ENCODE peak calls at places on chromosomes 1 and 21, in ten cellular contexts. One of them, this sample, is unnamed.
A peak's percentile ranks its signal among the peaks of the same experiment; 100 is the strongest.

GRCh38 chr1:223831755-223832636 is 13.8 kb downstream of the TP53BP2 start:
- DNase-seq in NCI-H1694 treated with DMSO at 0.1 percent for 48 hours: no peak
- DNase-seq in pancreas: no peak
- DNase-seq in choroid plexus epithelial cell: peak; percentile 63
- DNase-seq in activated T-cell treated with anti-CD3 and anti-CD28 coated beads for 48 hours: no peak
- DNase-seq in EH: peak; percentile 84
- DNase-seq in RWPE2: no peak
- DNase-seq in type B pancreatic cell: no peak
- DNase-seq in heart left ventricle: no peak
- DNase-seq in memory B cell: no peak
- DNase-seq in this sample: no peak

GRCh38 chr1:209045326-209046057 is 538.0 kb upstream of the CAMK1G start:
- DNase-seq in NCI-H1694 treated with DMSO at 0.1 percent for 48 hours: no peak
- DNase-seq in pancreas: no peak
- DNase-seq in choroid plexus epithelial cell: no peak
- DNase-seq in activated T-cell treated with anti-CD3 and anti-CD28 coated beads for 48 hours: no peak
- DNase-seq in EH: peak; percentile 45
- DNase-seq in RWPE2: no peak
- DNase-seq in type B pancreatic cell: no peak
- DNase-seq in heart left ventricle: no peak
- DNase-seq in memory B cell: no peak
- DNase-seq in this sample: no peak

GRCh38 chr1:99650021-99650420 is 4.1 kb downstream of the PALMD start:
- DNase-seq in NCI-H1694 treated with DMSO at 0.1 percent for 48 hours: no peak
- DNase-seq in pancreas: no peak
- DNase-seq in choroid plexus epithelial cell: peak; percentile 54
- DNase-seq in activated T-cell treated with anti-CD3 and anti-CD28 coated beads for 48 hours: no peak
- DNase-seq in EH: no peak
- DNase-seq in RWPE2: no peak
- DNase-seq in type B pancreatic cell: no peak
- DNase-seq in heart left ventricle: no peak
- DNase-seq in memory B cell: no peak
- DNase-seq in this sample: no peak

GRCh38 chr1:95208876-95209275 is 25.1 kb upstream of the RWDD3 start:
- DNase-seq in NCI-H1694 treated with DMSO at 0.1 percent for 48 hours: no peak
- DNase-seq in pancreas: no peak
- DNase-seq in choroid plexus epithelial cell: no peak
- DNase-seq in activated T-cell treated with anti-CD3 and anti-CD28 coated beads for 48 hours: no peak
- DNase-seq in EH: no peak
- DNase-seq in RWPE2: no peak
- DNase-seq in type B pancreatic cell: no peak
- DNase-seq in heart left ventricle: no peak
- DNase-seq in memory B cell: no peak
- DNase-seq in this sample: no peak

GRCh38 chr21:25171438-25171837 is 435.8 kb downstream of the MRPL39 start:
- DNase-seq in NCI-H1694 treated with DMSO at 0.1 percent for 48 hours: no peak
- DNase-seq in pancreas: no peak
- DNase-seq in choroid plexus epithelial cell: peak; percentile 4
- DNase-seq in activated T-cell treated with anti-CD3 and anti-CD28 coated beads for 48 hours: no peak
- DNase-seq in EH: peak; percentile 35
- DNase-seq in RWPE2: no peak
- DNase-seq in type B pancreatic cell: no peak
- DNase-seq in heart left ventricle: no peak
- DNase-seq in memory B cell: no peak
- DNase-seq in this sample: no peak

GRCh38 chr1:59367269-59368006 is 70.5 kb downstream of the FGGY start:
- DNase-seq in NCI-H1694 treated with DMSO at 0.1 percent for 48 hours: no peak
- DNase-seq in pancreas: no peak
- DNase-seq in choroid plexus epithelial cell: peak; percentile 97
- DNase-seq in activated T-cell treated with anti-CD3 and anti-CD28 coated beads for 48 hours: no peak
- DNase-seq in EH: peak; percentile 93
- DNase-seq in RWPE2: peak; percentile 63
- DNase-seq in type B pancreatic cell: no peak
- DNase-seq in heart left ventricle: peak; percentile 65
- DNase-seq in memory B cell: no peak
- DNase-seq in this sample: no peak

GRCh38 chr1:11930571-11931445 is 3.7 kb upstream of the PLOD1 start:
- DNase-seq in NCI-H1694 treated with DMSO at 0.1 percent for 48 hours: no peak
- DNase-seq in pancreas: peak; percentile 73
- DNase-seq in choroid plexus epithelial cell: no peak
- DNase-seq in activated T-cell treated with anti-CD3 and anti-CD28 coated beads for 48 hours: no peak
- DNase-seq in EH: peak; percentile 82
- DNase-seq in RWPE2: no peak
- DNase-seq in type B pancreatic cell: no peak
- DNase-seq in heart left ventricle: no peak
- DNase-seq in memory B cell: no peak
- DNase-seq in this sample: no peak

GRCh38 chr1:41387667-41388091 is 26.4 kb downstream of the FOXO6 start:
- DNase-seq in NCI-H1694 treated with DMSO at 0.1 percent for 48 hours: peak; percentile 45
- DNase-seq in pancreas: peak; percentile 85
- DNase-seq in choroid plexus epithelial cell: peak; percentile 49
- DNase-seq in activated T-cell treated with anti-CD3 and anti-CD28 coated beads for 48 hours: no peak
- DNase-seq in EH: peak; percentile 70
- DNase-seq in RWPE2: no peak
- DNase-seq in type B pancreatic cell: no peak
- DNase-seq in heart left ventricle: peak; percentile 90
- DNase-seq in memory B cell: no peak
- DNase-seq in this sample: no peak

GRCh38 chr1:30420519-30421050 is 302.8 kb downstream of the MATN1 start:
- DNase-seq in NCI-H1694 treated with DMSO at 0.1 percent for 48 hours: no peak
- DNase-seq in pancreas: no peak
- DNase-seq in choroid plexus epithelial cell: no peak
- DNase-seq in activated T-cell treated with anti-CD3 and anti-CD28 coated beads for 48 hours: no peak
- DNase-seq in EH: no peak
- DNase-seq in RWPE2: peak; percentile 11
- DNase-seq in type B pancreatic cell: peak; percentile 29
- DNase-seq in heart left ventricle: no peak
- DNase-seq in memory B cell: no peak
- DNase-seq in this sample: no peak

GRCh38 chr1:17875171-17875881 is 120.2 kb downstream of the ACTL8 start:
- DNase-seq in NCI-H1694 treated with DMSO at 0.1 percent for 48 hours: no peak
- DNase-seq in pancreas: peak; percentile 20
- DNase-seq in choroid plexus epithelial cell: peak; percentile 31
- DNase-seq in activated T-cell treated with anti-CD3 and anti-CD28 coated beads for 48 hours: no peak
- DNase-seq in EH: peak; percentile 80
- DNase-seq in RWPE2: peak; percentile 27
- DNase-seq in type B pancreatic cell: no peak
- DNase-seq in heart left ventricle: no peak
- DNase-seq in memory B cell: no peak
- DNase-seq in this sample: no peak

GRCh38 chr1:11216074-11216473 is 26.9 kb downstream of the ANGPTL7 start:
- DNase-seq in NCI-H1694 treated with DMSO at 0.1 percent for 48 hours: no peak
- DNase-seq in pancreas: no peak
- DNase-seq in choroid plexus epithelial cell: no peak
- DNase-seq in activated T-cell treated with anti-CD3 and anti-CD28 coated beads for 48 hours: no peak
- DNase-seq in EH: no peak
- DNase-seq in RWPE2: no peak
- DNase-seq in type B pancreatic cell: no peak
- DNase-seq in heart left ventricle: no peak
- DNase-seq in memory B cell: no peak
- DNase-seq in this sample: no peak

GRCh38 chr21:45494851-45495680 is 47.2 kb downstream of the SLC19A1 start:
- DNase-seq in NCI-H1694 treated with DMSO at 0.1 percent for 48 hours: no peak
- DNase-seq in pancreas: no peak
- DNase-seq in choroid plexus epithelial cell: no peak
- DNase-seq in activated T-cell treated with anti-CD3 and anti-CD28 coated beads for 48 hours: no peak
- DNase-seq in EH: no peak
- DNase-seq in RWPE2: no peak
- DNase-seq in type B pancreatic cell: no peak
- DNase-seq in heart left ventricle: peak; percentile 56
- DNase-seq in memory B cell: no peak
- DNase-seq in this sample: no peak

GRCh38 chr1:187788686-187789085 is 959.9 kb downstream of the PLA2G4A start:
- DNase-seq in NCI-H1694 treated with DMSO at 0.1 percent for 48 hours: no peak
- DNase-seq in pancreas: no peak
- DNase-seq in choroid plexus epithelial cell: no peak
- DNase-seq in activated T-cell treated with anti-CD3 and anti-CD28 coated beads for 48 hours: no peak
- DNase-seq in EH: no peak
- DNase-seq in RWPE2: no peak
- DNase-seq in type B pancreatic cell: no peak
- DNase-seq in heart left ventricle: no peak
- DNase-seq in memory B cell: no peak
- DNase-seq in this sample: no peak

GRCh38 chr1:59046730-59047157 is 250.2 kb upstream of the FGGY start:
- DNase-seq in NCI-H1694 treated with DMSO at 0.1 percent for 48 hours: no peak
- DNase-seq in pancreas: no peak
- DNase-seq in choroid plexus epithelial cell: peak; percentile 63
- DNase-seq in activated T-cell treated with anti-CD3 and anti-CD28 coated beads for 48 hours: peak; percentile 23
- DNase-seq in EH: no peak
- DNase-seq in RWPE2: no peak
- DNase-seq in type B pancreatic cell: no peak
- DNase-seq in heart left ventricle: no peak
- DNase-seq in memory B cell: peak; percentile 55
- DNase-seq in this sample: no peak

GRCh38 chr1:199546323-199546722 is 481.2 kb upstream of the NR5A2 start:
- DNase-seq in NCI-H1694 treated with DMSO at 0.1 percent for 48 hours: no peak
- DNase-seq in pancreas: no peak
- DNase-seq in choroid plexus epithelial cell: no peak
- DNase-seq in activated T-cell treated with anti-CD3 and anti-CD28 coated beads for 48 hours: no peak
- DNase-seq in EH: peak; percentile 13
- DNase-seq in RWPE2: no peak
- DNase-seq in type B pancreatic cell: no peak
- DNase-seq in heart left ventricle: no peak
- DNase-seq in memory B cell: no peak
- DNase-seq in this sample: no peak

GRCh38 chr1:236078988-236079387 is 14.1 kb upstream of the NID1 start:
- DNase-seq in NCI-H1694 treated with DMSO at 0.1 percent for 48 hours: no peak
- DNase-seq in pancreas: no peak
- DNase-seq in choroid plexus epithelial cell: peak; percentile 27
- DNase-seq in activated T-cell treated with anti-CD3 and anti-CD28 coated beads for 48 hours: no peak
- DNase-seq in EH: no peak
- DNase-seq in RWPE2: no peak
- DNase-seq in type B pancreatic cell: no peak
- DNase-seq in heart left ventricle: no peak
- DNase-seq in memory B cell: no peak
- DNase-seq in this sample: no peak

GRCh38 chr1:25643962-25644361 is 27.4 kb downstream of the MAN1C1 start:
- DNase-seq in NCI-H1694 treated with DMSO at 0.1 percent for 48 hours: no peak
- DNase-seq in pancreas: no peak
- DNase-seq in choroid plexus epithelial cell: no peak
- DNase-seq in activated T-cell treated with anti-CD3 and anti-CD28 coated beads for 48 hours: no peak
- DNase-seq in EH: no peak
- DNase-seq in RWPE2: no peak
- DNase-seq in type B pancreatic cell: peak; percentile 48
- DNase-seq in heart left ventricle: no peak
- DNase-seq in memory B cell: no peak
- DNase-seq in this sample: no peak

GRCh38 chr1:207336559-207337467 is 15.3 kb downstream of the CD55 start:
- DNase-seq in NCI-H1694 treated with DMSO at 0.1 percent for 48 hours: no peak
- DNase-seq in pancreas: no peak
- DNase-seq in choroid plexus epithelial cell: peak; percentile 71
- DNase-seq in activated T-cell treated with anti-CD3 and anti-CD28 coated beads for 48 hours: no peak
- DNase-seq in EH: no peak
- DNase-seq in RWPE2: no peak
- DNase-seq in type B pancreatic cell: no peak
- DNase-seq in heart left ventricle: no peak
- DNase-seq in memory B cell: peak; percentile 76
- DNase-seq in this sample: no peak

GRCh38 chr1:232123775-232124659 is 497.4 kb downstream of the DISC1 start:
- DNase-seq in NCI-H1694 treated with DMSO at 0.1 percent for 48 hours: no peak
- DNase-seq in pancreas: no peak
- DNase-seq in choroid plexus epithelial cell: peak; percentile 34
- DNase-seq in activated T-cell treated with anti-CD3 and anti-CD28 coated beads for 48 hours: no peak
- DNase-seq in EH: peak; percentile 41
- DNase-seq in RWPE2: no peak
- DNase-seq in type B pancreatic cell: no peak
- DNase-seq in heart left ventricle: no peak
- DNase-seq in memory B cell: no peak
- DNase-seq in this sample: no peak

GRCh38 chr21:17501107-17502006 is 11.5 kb upstream of the CXADR start:
- DNase-seq in NCI-H1694 treated with DMSO at 0.1 percent for 48 hours: no peak
- DNase-seq in pancreas: no peak
- DNase-seq in choroid plexus epithelial cell: no peak
- DNase-seq in activated T-cell treated with anti-CD3 and anti-CD28 coated beads for 48 hours: no peak
- DNase-seq in EH: no peak
- DNase-seq in RWPE2: no peak
- DNase-seq in type B pancreatic cell: no peak
- DNase-seq in heart left ventricle: no peak
- DNase-seq in memory B cell: no peak
- DNase-seq in this sample: no peak

GRCh38 chr1:15454256-15454655 is 2.3 kb upstream of the CELA2A start:
- DNase-seq in NCI-H1694 treated with DMSO at 0.1 percent for 48 hours: peak; percentile 23
- DNase-seq in pancreas: no peak
- DNase-seq in choroid plexus epithelial cell: peak; percentile 77
- DNase-seq in activated T-cell treated with anti-CD3 and anti-CD28 coated beads for 48 hours: no peak
- DNase-seq in EH: peak; percentile 73
- DNase-seq in RWPE2: no peak
- DNase-seq in type B pancreatic cell: no peak
- DNase-seq in heart left ventricle: no peak
- DNase-seq in memory B cell: no peak
- DNase-seq in this sample: no peak

GRCh38 chr1:67847466-67847865 is 14.2 kb upstream of the GNG12 start:
- DNase-seq in NCI-H1694 treated with DMSO at 0.1 percent for 48 hours: no peak
- DNase-seq in pancreas: no peak
- DNase-seq in choroid plexus epithelial cell: peak; percentile 52
- DNase-seq in activated T-cell treated with anti-CD3 and anti-CD28 coated beads for 48 hours: no peak
- DNase-seq in EH: peak; percentile 20
- DNase-seq in RWPE2: no peak
- DNase-seq in type B pancreatic cell: no peak
- DNase-seq in heart left ventricle: no peak
- DNase-seq in memory B cell: no peak
- DNase-seq in this sample: no peak

GRCh38 chr1:43705982-43706597 is 1.2 kb upstream of the ST3GAL3 start:
- DNase-seq in NCI-H1694 treated with DMSO at 0.1 percent for 48 hours: no peak
- DNase-seq in pancreas: no peak
- DNase-seq in choroid plexus epithelial cell: no peak
- DNase-seq in activated T-cell treated with anti-CD3 and anti-CD28 coated beads for 48 hours: no peak
- DNase-seq in EH: no peak
- DNase-seq in RWPE2: no peak
- DNase-seq in type B pancreatic cell: no peak
- DNase-seq in heart left ventricle: no peak
- DNase-seq in memory B cell: no peak
- DNase-seq in this sample: no peak

GRCh38 chr1:87508247-87508646 is 179.6 kb downstream of the LMO4 start:
- DNase-seq in NCI-H1694 treated with DMSO at 0.1 percent for 48 hours: no peak
- DNase-seq in pancreas: no peak
- DNase-seq in choroid plexus epithelial cell: peak; percentile 13
- DNase-seq in activated T-cell treated with anti-CD3 and anti-CD28 coated beads for 48 hours: no peak
- DNase-seq in EH: no peak
- DNase-seq in RWPE2: no peak
- DNase-seq in type B pancreatic cell: no peak
- DNase-seq in heart left ventricle: no peak
- DNase-seq in memory B cell: no peak
- DNase-seq in this sample: no peak

GRCh38 chr21:41803316-41803715 is 36.5 kb upstream of the RIPK4 start:
- DNase-seq in NCI-H1694 treated with DMSO at 0.1 percent for 48 hours: no peak
- DNase-seq in pancreas: no peak
- DNase-seq in choroid plexus epithelial cell: no peak
- DNase-seq in activated T-cell treated with anti-CD3 and anti-CD28 coated beads for 48 hours: no peak
- DNase-seq in EH: peak; percentile 37
- DNase-seq in RWPE2: no peak
- DNase-seq in type B pancreatic cell: no peak
- DNase-seq in heart left ventricle: no peak
- DNase-seq in memory B cell: no peak
- DNase-seq in this sample: no peak

GRCh38 chr1:98143403-98143802 is 222.6 kb upstream of the DPYD start:
- DNase-seq in NCI-H1694 treated with DMSO at 0.1 percent for 48 hours: no peak
- DNase-seq in pancreas: no peak
- DNase-seq in choroid plexus epithelial cell: peak; percentile 7
- DNase-seq in activated T-cell treated with anti-CD3 and anti-CD28 coated beads for 48 hours: no peak
- DNase-seq in EH: no peak
- DNase-seq in RWPE2: no peak
- DNase-seq in type B pancreatic cell: no peak
- DNase-seq in heart left ventricle: no peak
- DNase-seq in memory B cell: no peak
- DNase-seq in this sample: no peak